ENCODE peak calls at places on chromosomes 11 and 22, in five cellular contexts. D is WTC11, C is foreskin keratinocyte, P is MM.1S, X is foreskin fibroblast. G is an unnamed sample.

GRCh38 chr11:113618360-113618759 is 87.7 kb downstream of the TMPRSS5 start:
- DNase-seq in D (no peak), C (peak; percentile 9), P (no peak), X (no peak), G (no peak)

GRCh38 chr11:58781345-58781744 is 49.6 kb upstream of the GLYAT start:
- DNase-seq in D (no peak), C (no peak), P (no peak), X (no peak), G (no peak)

GRCh38 chr22:42856179-42856864 is 751 bp downstream of the ARFGAP3 start:
- DNase-seq in D (peak; percentile 44), C (no peak), P (peak; percentile 31), X (no peak), G (no peak)

GRCh38 chr11:75689861-75690641 is 21.2 kb upstream of the MAP6 start:
- DNase-seq in D (no peak), C (no peak), P (no peak), X (no peak), G (no peak)

GRCh38 chr11:117623831-117624271 is 173.2 kb downstream of the DSCAML1 start:
- DNase-seq in D (no peak), C (no peak), P (no peak), X (no peak), G (no peak)

GRCh38 chr22:27495325-27495724 is 306.2 kb downstream of the MN1 start:
- DNase-seq in D (no peak), C (no peak), P (no peak), X (no peak), G (no peak)

GRCh38 chr11:111046291-111046690 is 199.2 kb upstream of the POU2AF2 start:
- DNase-seq in D (no peak), C (no peak), P (no peak), X (no peak), G (no peak)

GRCh38 chr11:57792060-57792541 is 30.5 kb downstream of the CTNND1 start:
- DNase-seq in D (no peak), C (no peak), P (no peak), X (no peak), G (no peak)

GRCh38 chr11:61869636-61870428 is 21.5 kb downstream of the FADS3 start:
- DNase-seq in D (no peak), C (no peak), P (no peak), X (no peak), G (no peak)

GRCh38 chr11:38900156-38900679 is 2302.2 kb upstream of the RAG2 start:
- DNase-seq in D (no peak), C (no peak), P (no peak), X (no peak), G (no peak)

GRCh38 chr11:9301720-9302119 is 12.7 kb downstream of the TMEM41B start:
- DNase-seq in D (no peak), C (no peak), P (no peak), X (no peak), G (no peak)

GRCh38 chr11:119169272-119169719 is 771 bp downstream of the NLRX1 start:
- DNase-seq in D (peak; percentile 63), C (peak; percentile 52), P (no peak), X (no peak), G (no peak)

GRCh38 chr11:30326114-30326783 is 3.3 kb downstream of the ARL14EP start:
- DNase-seq in D (no peak), C (no peak), P (no peak), X (no peak), G (no peak)

GRCh38 chr11:123799438-123799837 is 6.7 kb downstream of the OR6M1 start:
- DNase-seq in D (no peak), C (no peak), P (no peak), X (no peak), G (no peak)

GRCh38 chr22:28231423-28231822 is 312.4 kb upstream of the PITPNB start:
- DNase-seq in D (no peak), C (no peak), P (no peak), X (no peak), G (no peak)

GRCh38 chr11:114019046-114019445 is 40.5 kb upstream of the ZBTB16 start:
- DNase-seq in D (no peak), C (no peak), P (no peak), X (no peak), G (no peak)

GRCh38 chr22:41780714-41781507 is 19.6 kb upstream of the CCDC134 start:
- DNase-seq in D (no peak), C (no peak), P (peak; percentile 87), X (no peak), G (no peak)

GRCh38 chr11:93849751-93850584 is 450 bp downstream of the VSTM5 start:
- DNase-seq in D (peak; percentile 57), C (no peak), P (no peak), X (peak; percentile 18), G (no peak)

GRCh38 chr11:70536051-70536877 is 137.9 kb downstream of the CTTN start:
- DNase-seq in D (no peak), C (no peak), P (no peak), X (no peak), G (no peak)

GRCh38 chr22:11307996-11308395 is 4220.0 kb upstream of the OR11H1 start:
- DNase-seq in D (no peak), C (no peak), P (no peak), X (no peak), G (no peak)

GRCh38 chr11:27025957-27026356 is 14.7 kb upstream of the BBOX1 start:
- DNase-seq in D (no peak), C (no peak), P (no peak), X (no peak), G (no peak)

GRCh38 chr11:126282361-126282741 is 542 bp upstream of the TIRAP start:
- DNase-seq in D (peak; percentile 57), C (no peak), P (no peak), X (peak; percentile 36), G (no peak)

GRCh38 chr11:18495268-18495667 is 31.5 kb downstream of the TSG101 start:
- DNase-seq in D (no peak), C (no peak), P (no peak), X (no peak), G (no peak)

GRCh38 chr11:68321293-68322030 is 9.1 kb downstream of the LRP5 start:
- DNase-seq in D (no peak), C (no peak), P (no peak), X (no peak), G (no peak)

GRCh38 chr11:8810331-8811301 is 100.4 kb upstream of the AKIP1 start:
- DNase-seq in D (peak; percentile 80), C (peak; percentile 72), P (peak; percentile 87), X (peak; percentile 86), G (peak; percentile 81)

GRCh38 chr11:45285931-45286632 is at the start of gene SYT13:
- DNase-seq in D (peak; percentile 89), C (no peak), P (no peak), X (no peak), G (peak; percentile 74)

GRCh38 chr11:83523676-83524075 is 237.5 kb upstream of the CCDC90B start:
- DNase-seq in D (peak; percentile 18), C (no peak), P (no peak), X (no peak), G (no peak)

GRCh38 chr11:83520849-83521248 is 234.7 kb upstream of the CCDC90B start:
- DNase-seq in D (no peak), C (no peak), P (no peak), X (no peak), G (no peak)

DNA sequence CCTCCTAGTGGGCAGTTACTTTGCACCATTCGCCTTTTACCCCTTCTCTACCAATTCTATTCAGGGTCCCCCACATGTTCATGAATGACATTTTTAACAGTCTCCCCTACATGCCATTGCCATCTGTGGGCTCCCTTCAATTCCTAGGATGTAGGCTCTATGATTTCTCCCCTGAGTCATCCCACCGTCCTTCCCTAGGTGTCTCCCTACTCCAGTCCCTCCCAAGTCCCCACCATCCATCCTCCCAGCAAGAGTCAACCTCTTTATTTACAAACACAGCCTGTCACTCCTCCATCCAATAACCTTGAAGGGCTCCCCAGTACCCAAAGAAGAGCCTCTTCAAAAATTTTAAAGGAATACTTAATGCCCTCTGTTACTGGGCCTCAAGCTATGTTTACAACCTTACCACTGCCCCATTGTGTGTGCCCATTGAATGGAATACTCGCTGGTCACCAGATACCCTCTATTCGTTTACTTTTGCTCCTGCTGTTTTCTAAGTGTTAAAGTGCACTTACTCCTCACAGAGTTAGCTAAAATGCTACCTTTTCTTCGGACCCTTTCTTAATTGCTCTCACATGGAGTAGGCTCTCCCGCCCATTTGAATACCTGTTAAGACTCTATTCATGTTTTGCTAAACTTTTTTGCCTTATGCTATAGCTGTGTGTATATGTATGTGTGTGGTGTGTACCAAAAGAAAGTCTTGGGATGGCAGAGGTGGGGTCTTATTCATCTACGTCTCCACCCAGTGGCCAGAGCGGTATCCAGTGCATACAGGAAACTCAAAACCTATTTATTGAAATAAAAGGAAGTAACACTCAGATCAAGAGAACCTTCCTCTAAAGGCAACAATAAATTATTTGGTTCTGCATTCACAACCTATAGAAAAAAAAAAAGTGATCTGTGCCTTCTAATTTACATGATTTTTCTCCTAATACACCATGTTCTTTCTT is 235.8 kb upstream of the CCDC90B start:
- DNase-seq in D (peak; percentile 38), C (no peak), P (no peak), X (peak; percentile 3), G (no peak)
- TF ChIP-seq CTCF in D (peak; percentile 22), C (peak; percentile 63), P (no peak), X (peak; percentile 55), G (peak; percentile 53)

GRCh38 chr11:64998690-64999431 is 2.1 kb upstream of the BATF2 start:
- DNase-seq in D (no peak), C (no peak), P (no peak), X (no peak), G (no peak)

GRCh38 chr11:64998141-64998540 is 1.4 kb upstream of the BATF2 start:
- DNase-seq in D (no peak), C (no peak), P (no peak), X (no peak), G (no peak)

GRCh38 chr11:64996327-64996709 is 453 bp downstream of the BATF2 start:
- DNase-seq in D (no peak), C (no peak), P (no peak), X (no peak), G (no peak)

GRCh38 chr11:64994318-64994717 is 2.5 kb downstream of the BATF2 start:
- DNase-seq in D (no peak), C (no peak), P (no peak), X (no peak), G (no peak)

GRCh38 chr11:64996710-64997380 is at the start of gene BATF2:
- DNase-seq in D (peak; percentile 76), C (no peak), P (no peak), X (peak; percentile 74), G (no peak)
- TF ChIP-seq CTCF in D (no peak), C (peak; percentile 59), P (peak; percentile 36), X (peak; percentile 56), G (peak; percentile 60)

GRCh38 chr22:44089717-44090570 is 65.8 kb downstream of the PARVB start:
- DNase-seq in D (no peak), C (no peak), P (no peak), X (no peak), G (no peak)

GRCh38 chr22:44092636-44093220 is 68.6 kb downstream of the PARVB start:
- DNase-seq in D (no peak), C (no peak), P (no peak), X (no peak), G (no peak)

GRCh38 chr22:44091751-44092150 is 67.6 kb downstream of the PARVB start:
- DNase-seq in D (no peak), C (no peak), P (no peak), X (no peak), G (no peak)

GRCh38 chr22:44090571-44090905 is 66.4 kb downstream of the PARVB start:
- DNase-seq in D (no peak), C (no peak), P (no peak), X (no peak), G (no peak)

GRCh38 chr22:44091021-44091721 is 67.1 kb downstream of the PARVB start:
- DNase-seq in D (no peak), C (no peak), P (no peak), X (no peak), G (no peak)
- TF ChIP-seq CTCF in D (no peak), C (peak; percentile 38), P (no peak), X (peak; percentile 24), G (peak; percentile 61)

GRCh38 chr11:3166268-3167142 is 1.4 kb upstream of the OSBPL5 start:
- DNase-seq in D (peak; percentile 16), C (no peak), P (no peak), X (no peak), G (no peak)
- TF ChIP-seq CTCF in D (no peak), C (no peak), P (no peak), X (no peak), G (no peak)

G was measured in type B pancreatic cell.